ENCODE peak calls at places on chromosomes 5 and 9, in seven cellular contexts. T is naive thymus-derived CD4-positive, alpha-beta T cell; C is PC-9; B is HCT116; J is thoracic aorta; A is psoas muscle; Z is GM23248. N is an unnamed sample. For H3K4me1, the result is how much of the 10 kb centered on the place peaks cover.

GRCh38 chr5:15515229-15515628 is 15.2 kb downstream of the FBXL7 start:
- DNase-seq in T (no peak), J (no peak), C (no peak), B (no peak), A (no peak), Z (no peak), N (no peak)

GRCh38 chr5:74953961-74954720 is 88.0 kb upstream of the FAM169A start:
- DNase-seq in Z (peak), B (no peak), T (no peak), A (no peak), C (peak), J (no peak), N (no peak)

GRCh38 chr5:97919719-97920118 is 736.7 kb upstream of the RIOK2 start:
- DNase-seq in B (no peak), C (no peak), Z (no peak), A (no peak), T (no peak), J (no peak), N (no peak)

GRCh38 chr9:124673063-124673462 is 98.0 kb downstream of the NR6A1 start:
- DNase-seq in Z (no peak), J (no peak), T (no peak), C (no peak), A (no peak), B (no peak), N (no peak)

GRCh38 chr9:95971815-95972214 is 96.3 kb downstream of the ERCC6L2 start:
- DNase-seq in A (no peak), T (no peak), J (no peak), Z (no peak), B (no peak), C (no peak), N (no peak)

GRCh38 chr5:145797336-145797735 is 37.8 kb downstream of the PRELID2 start:
- DNase-seq in J (no peak), C (no peak), T (no peak), B (no peak), A (no peak), Z (peak), N (peak)

GRCh38 chr5:177987326-177987725 is 8.7 kb downstream of the PROP1 start:
- DNase-seq in A (no peak), B (no peak), T (no peak), Z (no peak), J (no peak), C (no peak), N (no peak)

GRCh38 chr5:1804001-1804690 is 2.9 kb downstream of the NDUFS6 start:
- DNase-seq in J (no peak), T (no peak), Z (no peak), A (no peak), C (no peak), B (no peak), N (no peak)

GRCh38 chr5:115978779-115979178 is 16.5 kb downstream of the LVRN start:
- DNase-seq in B (no peak), C (no peak), A (no peak), Z (peak), T (no peak), J (no peak), N (no peak)
- H3K27ac ChIP-seq in B (no peak), C (no peak), A (peak), Z (peak), T (no peak), J (peak), N (no peak)

GRCh38 chr5:31741496-31741895 is 102.6 kb downstream of the PDZD2 start:
- DNase-seq in Z (no peak), J (no peak), B (no peak), T (no peak), C (no peak), A (peak), N (no peak)

GRCh38 chr5:31738199-31738598 is 99.3 kb downstream of the PDZD2 start:
- DNase-seq in J (no peak), C (no peak), A (no peak), B (no peak), Z (no peak), T (no peak), N (no peak)

GRCh38 chr5:31748502-31749172 is 109.7 kb downstream of the PDZD2 start:
- DNase-seq in C (no peak), J (no peak), A (no peak), Z (no peak), T (no peak), B (no peak), N (no peak)

DNA sequence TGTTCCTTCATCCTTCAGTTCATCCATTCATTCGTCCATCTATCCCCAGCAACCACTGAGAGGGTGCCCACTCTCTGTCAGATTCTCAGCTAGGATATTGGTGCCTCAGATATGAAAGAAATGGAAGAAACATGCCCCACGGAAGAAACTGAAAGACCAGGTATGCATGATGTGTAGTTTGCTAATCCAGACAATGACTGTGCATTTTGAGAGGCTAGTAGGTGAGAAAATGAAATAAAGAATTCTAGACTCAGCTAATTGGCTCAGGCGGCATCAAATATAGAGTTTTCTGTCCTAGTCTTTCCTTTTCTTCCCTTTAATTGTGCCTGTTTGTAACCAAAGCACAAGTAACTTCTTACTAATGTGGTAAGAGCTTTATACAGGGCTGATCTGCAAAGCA is 104.7 kb downstream of the PDZD2 start:
- DNase-seq in B (no peak), Z (no peak), A (no peak), J (no peak), T (no peak), C (no peak), N (no peak)
- H3K4me1 ChIP-seq in B (under half), Z (under half), A (under half), J (under half), T (under half), C (under half), N (under half)

GRCh38 chr9:69816775-69817174 is 3.8 kb upstream of the CFAP95 start:
- DNase-seq in B (no peak), Z (no peak), J (no peak), T (no peak), A (no peak), C (no peak), N (no peak)

GRCh38 chr9:69811329-69811989 is 9.2 kb upstream of the CFAP95 start:
- DNase-seq in J (no peak), Z (no peak), T (no peak), C (no peak), A (no peak), B (no peak), N (no peak)

GRCh38 chr9:69809304-69809863 is 11.2 kb upstream of the CFAP95 start:
- DNase-seq in T (peak), C (no peak), Z (peak), B (peak), A (no peak), J (no peak), N (no peak)

GRCh38 chr9:69815313-69815712 is 5.3 kb upstream of the CFAP95 start:
- DNase-seq in J (no peak), C (no peak), Z (no peak), T (no peak), A (no peak), B (no peak), N (no peak)

DNA sequence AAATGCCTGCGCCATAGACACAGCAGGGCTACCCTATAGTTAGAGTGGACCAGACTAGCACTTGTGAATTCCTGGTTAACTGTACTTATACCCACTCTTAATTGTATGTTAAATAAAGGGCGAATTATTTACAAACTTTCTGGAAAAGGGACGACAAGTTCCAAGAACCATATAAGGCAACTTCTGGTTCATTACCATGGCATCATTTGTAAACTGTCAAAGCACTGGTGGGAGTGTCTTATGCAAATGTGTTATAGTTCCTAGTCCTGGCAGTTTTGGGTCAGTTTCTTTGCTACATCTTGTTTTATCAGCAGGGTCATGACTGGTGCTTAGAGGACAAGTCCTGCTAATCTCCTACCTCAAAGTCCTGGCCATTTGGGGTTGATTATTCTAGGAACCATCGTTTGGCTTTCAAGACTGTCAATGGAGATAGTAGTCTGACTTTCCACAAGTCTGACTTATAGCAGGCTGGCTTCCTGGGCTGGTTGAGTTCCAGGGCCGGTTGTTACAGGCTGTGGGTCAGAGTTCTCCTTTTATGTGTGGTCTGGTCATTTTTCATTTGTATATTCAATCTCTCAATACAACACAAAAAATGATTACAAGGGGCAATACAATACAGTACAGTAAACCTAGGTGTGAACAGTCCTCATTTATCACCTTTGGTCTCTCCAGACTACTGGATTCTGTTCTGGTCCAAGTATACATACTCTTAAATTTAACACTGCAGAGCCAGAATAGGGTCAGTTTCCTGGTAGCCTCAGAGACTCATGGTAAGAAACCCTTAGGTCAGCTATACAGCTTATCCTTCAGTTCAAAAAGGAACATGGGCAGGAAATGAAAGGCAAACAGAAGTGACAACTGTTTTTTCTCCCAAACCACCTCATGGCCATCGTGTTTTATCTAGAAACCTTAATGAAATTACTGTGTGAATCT is 8.3 kb upstream of the CFAP95 start:
- DNase-seq in T (no peak), C (no peak), A (no peak), B (no peak), Z (no peak), J (no peak), N (no peak)
- H3K27ac ChIP-seq in T (no peak), C (no peak), A (no peak), B (no peak), Z (no peak), J (no peak), N (no peak)

GRCh38 chr5:72634444-72634843 is 127.2 kb upstream of the ZNF366 start:
- DNase-seq in A (no peak), Z (peak), B (no peak), T (no peak), C (no peak), J (no peak), N (no peak)

GRCh38 chr5:72633649-72634048 is 126.4 kb upstream of the ZNF366 start:
- DNase-seq in J (no peak), C (no peak), Z (peak), T (no peak), B (no peak), A (no peak), N (no peak)

GRCh38 chr5:72630721-72631120 is 123.5 kb upstream of the ZNF366 start:
- DNase-seq in A (no peak), J (no peak), T (no peak), Z (no peak), C (no peak), B (no peak), N (no peak)

GRCh38 chr5:72630056-72630455 is 122.8 kb upstream of the ZNF366 start:
- DNase-seq in A (no peak), Z (no peak), J (no peak), B (no peak), T (no peak), C (no peak), N (no peak)

GRCh38 chr5:72633041-72633445 is 125.8 kb upstream of the ZNF366 start:
- DNase-seq in B (no peak), C (no peak), A (no peak), T (no peak), Z (peak), J (no peak), N (no peak)
- H3K4me1 ChIP-seq in B (under half), C (under half), A (under half), T (under half), Z (under half), J (under half), N (under half)

GRCh38 chr9:120541921-120542320 is 38.0 kb downstream of the CDK5RAP2 start:
- DNase-seq in A (no peak), Z (no peak), C (no peak), B (no peak), T (no peak), J (no peak), N (no peak)

GRCh38 chr9:120539951-120540350 is 40.0 kb downstream of the CDK5RAP2 start:
- DNase-seq in B (no peak), T (no peak), Z (no peak), C (no peak), J (no peak), A (no peak), N (no peak)

GRCh38 chr9:120536094-120536493 is 43.9 kb downstream of the CDK5RAP2 start:
- DNase-seq in T (no peak), J (no peak), Z (no peak), A (no peak), C (no peak), B (no peak), N (no peak)

GRCh38 chr9:120536949-120537640 is 42.9 kb downstream of the CDK5RAP2 start:
- DNase-seq in J (no peak), A (no peak), B (no peak), T (no peak), C (no peak), Z (no peak), N (no peak)

GRCh38 chr9:120538339-120538738 is 41.6 kb downstream of the CDK5RAP2 start:
- DNase-seq in T (no peak), B (no peak), Z (no peak), C (no peak), A (no peak), J (no peak), N (no peak)
- H3K27ac ChIP-seq in T (no peak), B (no peak), Z (no peak), C (no peak), A (no peak), J (no peak), N (no peak)

GRCh38 chr5:111733571-111733970 is 23.4 kb downstream of the NREP start:
- DNase-seq in T (no peak), Z (no peak), A (no peak), B (no peak), C (no peak), J (no peak), N (no peak)

GRCh38 chr5:111737716-111738115 is 19.3 kb downstream of the NREP start:
- DNase-seq in J (no peak), B (no peak), A (no peak), C (no peak), Z (peak), T (no peak), N (no peak)

GRCh38 chr5:111734013-111734412 is 23.0 kb downstream of the NREP start:
- DNase-seq in J (no peak), B (no peak), C (no peak), A (no peak), T (no peak), Z (peak), N (no peak)

GRCh38 chr5:111734597-111734996 is 22.4 kb downstream of the NREP start:
- DNase-seq in J (no peak), Z (no peak), B (no peak), C (no peak), A (no peak), T (no peak), N (no peak)

GRCh38 chr5:111735829-111736228 is 21.2 kb downstream of the NREP start:
- DNase-seq in B (no peak), J (peak), T (no peak), C (no peak), Z (peak), A (peak), N (no peak)
- H3K4me1 ChIP-seq in B (under half), J (under half), T (under half), C (under half), Z (half or more), A (half or more), N (under half)

GRCh38 chr9:104758974-104759373 is 5.0 kb upstream of the NIPSNAP3B start:
- DNase-seq in A (no peak), T (no peak), C (no peak), J (no peak), B (no peak), Z (no peak), N (no peak)
- H3K27ac ChIP-seq in A (peak), T (no peak), C (no peak), J (no peak), B (no peak), Z (no peak), N (no peak)

DNA sequence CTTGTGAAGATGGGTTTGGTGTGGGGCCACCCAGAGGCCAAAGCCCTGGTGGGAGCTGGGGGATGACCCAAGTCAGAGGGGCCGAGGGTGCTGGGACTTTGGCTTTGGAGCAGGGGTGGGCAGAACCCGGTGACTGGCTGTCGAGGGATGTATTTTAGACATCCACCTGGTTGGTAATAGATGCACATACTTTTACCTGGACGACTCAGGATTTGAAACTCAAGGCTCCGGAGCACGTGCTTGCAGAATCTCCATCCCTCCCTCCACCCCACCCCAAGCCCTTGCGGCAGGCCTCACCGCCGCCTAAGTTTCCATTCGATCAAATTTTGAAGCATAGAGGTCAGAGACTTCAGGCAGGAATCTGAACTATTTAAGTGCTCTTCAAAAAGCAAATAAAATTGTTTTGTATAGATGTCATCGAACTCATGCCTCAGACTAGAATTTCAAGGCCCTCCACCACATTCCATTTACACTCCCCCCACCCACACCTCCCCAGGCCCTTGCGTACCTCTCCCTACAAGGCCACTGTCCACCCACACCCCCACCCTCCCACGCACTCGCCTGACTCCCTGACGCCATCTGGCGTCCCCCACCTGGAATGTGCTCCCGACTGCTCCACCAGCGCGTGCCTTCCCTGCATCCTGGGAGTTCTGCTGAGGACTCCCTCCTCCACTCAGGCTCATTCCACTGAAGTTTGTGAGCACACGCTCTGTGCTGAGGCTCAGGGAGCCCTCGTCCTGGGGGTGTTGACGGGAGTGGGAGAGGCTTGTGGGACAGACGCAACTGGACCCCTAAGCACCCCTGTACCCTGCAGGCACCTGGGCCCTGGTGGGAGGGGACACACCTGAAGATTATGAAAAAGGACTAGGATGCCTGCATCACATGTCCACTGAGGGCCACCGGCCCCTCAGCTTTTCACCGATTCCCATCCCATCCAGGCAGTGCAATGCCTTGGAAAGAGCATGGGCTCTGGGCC is 56.4 kb upstream of the RPL26L1 start:
- DNase-seq in B (peak), C (peak), J (peak), T (no peak), Z (peak), A (peak), N (no peak)
- H3K4me1 ChIP-seq in B (under half), C (half or more), J (half or more), T (under half), Z (half or more), A (half or more), N (under half)

GRCh38 chr9:100474950-100475276 is 2.0 kb downstream of the TMEFF1 start:
- DNase-seq in Z (no peak), T (no peak), J (no peak), B (no peak), A (no peak), C (no peak), N (no peak)
- H3K27ac ChIP-seq in Z (no peak), T (no peak), J (no peak), B (no peak), A (no peak), C (no peak), N (no peak)